ENCODE peak calls at places on chromosomes 11 and 22, in eight cellular contexts. N is stimulated activated CD8-positive, alpha-beta memory T cell treated with anti-CD3 and anti-CD28 coated beads, Interleukin-7, amount 100 ng/mL, for 24 hours; J is globus pallidus; Z is ELR; K is neural progenitor cell; H is frontal cortex; R is activated CD4-positive, alpha-beta T cell treated with anti-CD3 and anti-CD28 coated beads, Interleukin-2, amount 10 ng/mL, durations not matched to agents 7 days and 5 days; D is NCI-H1105 treated with DMSO at 0.1 percent for 48 hours. Q is an unnamed sample.

GRCh38 chr11:43788394-43788793 is 92.2 kb upstream of the ALKBH3 start:
- DNase-seq in K (peak), Z (no peak), D (no peak), N (no peak), J (no peak), H (no peak), R (no peak), Q (no peak)

GRCh38 chr11:130785376-130786110 is 130.7 kb downstream of the SNX19 start:
- DNase-seq in N (no peak), H (no peak), D (no peak), Z (peak), K (peak), J (no peak), R (no peak), Q (peak)

GRCh38 chr22:30204742-30205111 is 41.8 kb downstream of the LIF start:
- DNase-seq in D (no peak), J (peak), R (no peak), H (peak), K (no peak), N (no peak), Z (peak), Q (no peak)

GRCh38 chr22:25021409-25021808 is 68.9 kb downstream of the KIAA1671 start:
- DNase-seq in D (no peak), R (no peak), N (no peak), H (no peak), Z (no peak), J (peak), K (no peak), Q (no peak)

GRCh38 chr22:27637604-27638003 is 164.0 kb downstream of the MN1 start:
- DNase-seq in H (no peak), K (no peak), Z (peak), J (no peak), N (no peak), D (no peak), R (no peak), Q (peak)

GRCh38 chr11:61369372-61370348 is 7.5 kb downstream of the TMEM138 start:
- DNase-seq in R (no peak), J (no peak), H (no peak), K (no peak), D (no peak), N (no peak), Z (no peak), Q (peak)

GRCh38 chr11:63839508-63840355 is 822 bp downstream of the MARK2 start:
- DNase-seq in R (peak), N (no peak), K (peak), D (no peak), J (no peak), H (no peak), Z (peak), Q (no peak)

GRCh38 chr11:103295704-103296103 is 186.5 kb downstream of the DYNC2H1 start:
- DNase-seq in H (no peak), N (no peak), K (peak), J (no peak), Z (no peak), R (no peak), D (no peak), Q (no peak)

GRCh38 chr11:92711913-92712312 is 257.5 kb upstream of the MTNR1B start:
- DNase-seq in H (no peak), D (no peak), R (no peak), N (no peak), K (no peak), Z (no peak), J (no peak), Q (no peak)

GRCh38 chr11:33412231-33412630 is 155.1 kb downstream of the HIPK3 start:
- DNase-seq in N (no peak), H (no peak), R (no peak), Z (no peak), J (no peak), K (no peak), D (no peak), Q (no peak)

GRCh38 chr11:35580397-35580781 is 37.9 kb upstream of the FJX1 start:
- DNase-seq in H (no peak), Z (no peak), R (no peak), K (no peak), D (no peak), N (no peak), J (no peak), Q (no peak)

GRCh38 chr11:108221401-108221800 is 1.0 kb downstream of the NPAT start:
- DNase-seq in D (no peak), H (no peak), R (peak), Z (peak), K (peak), J (no peak), N (no peak), Q (peak)

GRCh38 chr11:106216281-106216680 is 138.8 kb downstream of the AASDHPPT start:
- DNase-seq in K (no peak), D (no peak), N (no peak), R (no peak), J (no peak), H (no peak), Z (no peak), Q (peak)

GRCh38 chr22:19533049-19533626 is 8.9 kb upstream of the CLDN5 start:
- DNase-seq in K (no peak), J (no peak), H (no peak), D (no peak), N (no peak), R (no peak), Z (no peak), Q (no peak)

GRCh38 chr22:41603873-41604332 is 14.3 kb upstream of the PMM1 start:
- DNase-seq in K (no peak), Z (no peak), N (peak), R (peak), D (no peak), H (no peak), J (no peak), Q (no peak)

GRCh38 chr22:17930455-17931313 is 93.7 kb downstream of the MICAL3 start:
- DNase-seq in D (no peak), J (no peak), N (no peak), H (no peak), R (no peak), Z (no peak), K (no peak), Q (no peak)